ENCODE peak calls at places on chromosomes 12 and 14, in ten cellular contexts. W is activated gamma-delta T cell treated with anti-CD3 and anti-CD28 coated beads, Interleukin-2, amount 50 U/mL, for 16 hours; A is stomach; N is stimulated activated CD4-positive, alpha-beta T cell treated with anti-CD3 and anti-CD28 coated beads, Interleukin-4, amount 100 ng/mL, for 1 hour; E is cardiac fibroblast; K is A549; G is lower leg skin; L is Right ventricle myocardium inferior; F is EL; S is neural progenitor cell. V is an unnamed sample.

GRCh38 chr14:78259831-78260230 is 89.7 kb downstream of the NRXN3 start:
- DNase-seq in W (no peak), A (no peak), N (no peak), E (no peak), K (no peak), G (no peak), L (no peak), F (peak), S (no peak), V (no peak)

GRCh38 chr12:111268738-111269572 is 99.9 kb downstream of the PHETA1 start:
- DNase-seq in W (peak), A (no peak), N (peak), E (no peak), K (no peak), G (no peak), L (no peak), F (no peak), S (no peak), V (no peak)

GRCh38 chr14:28676481-28676880 is 90.1 kb upstream of the FOXG1 start:
- DNase-seq in W (no peak), A (no peak), N (no peak), E (no peak), K (peak), G (no peak), L (no peak), F (peak), S (no peak), V (no peak)

GRCh38 chr14:61218765-61219164 is 62.4 kb downstream of the TMEM30B start:
- DNase-seq in W (no peak), A (no peak), N (no peak), E (no peak), K (no peak), G (peak), L (no peak), F (no peak), S (no peak), V (no peak)

GRCh38 chr12:91367234-91367849 is 184.7 kb upstream of the DCN start:
- DNase-seq in W (no peak), A (no peak), N (no peak), E (peak), K (peak), G (no peak), L (no peak), F (peak), S (no peak), V (no peak)

GRCh38 chr14:84401631-84402030 is 1128.3 kb upstream of the FLRT2 start:
- DNase-seq in W (no peak), A (no peak), N (no peak), E (peak), K (no peak), G (no peak), L (no peak), F (no peak), S (no peak), V (no peak)

GRCh38 chr12:55818140-55818728 is 393 bp downstream of the ORMDL2 start:
- DNase-seq in W (no peak), A (no peak), N (no peak), E (no peak), K (no peak), G (no peak), L (no peak), F (peak), S (no peak), V (no peak)

GRCh38 chr14:99649219-99649618 is 4.3 kb downstream of the HHIPL1 start:
- DNase-seq in W (no peak), A (no peak), N (no peak), E (peak), K (no peak), G (no peak), L (peak), F (peak), S (no peak), V (no peak)

GRCh38 chr12:43345023-43345422 is 207.0 kb downstream of the ADAMTS20 start:
- DNase-seq in W (no peak), A (no peak), N (no peak), E (no peak), K (no peak), G (no peak), L (no peak), F (no peak), S (no peak), V (no peak)

GRCh38 chr14:97218713-97219355 is 421.7 kb downstream of the VRK1 start:
- DNase-seq in W (peak), A (no peak), N (peak), E (no peak), K (peak), G (no peak), L (no peak), F (no peak), S (peak), V (no peak)

GRCh38 chr14:59918824-59919581 is 941 bp upstream of the LRRC9 start:
- DNase-seq in W (no peak), A (no peak), N (no peak), E (peak), K (peak), G (no peak), L (no peak), F (peak), S (peak), V (no peak)

GRCh38 chr12:71662861-71663560 is 637 bp downstream of the ZFC3H1 start:
- DNase-seq in W (peak), A (peak), N (peak), E (peak), K (peak), G (peak), L (peak), F (peak), S (peak), V (no peak)

GRCh38 chr14:96627386-96627785 is 125.2 kb downstream of the PAPOLA start:
- DNase-seq in W (no peak), A (no peak), N (no peak), E (no peak), K (no peak), G (no peak), L (no peak), F (no peak), S (no peak), V (no peak)

GRCh38 chr12:14665354-14666348 is 30.7 kb downstream of the GUCY2C start:
- DNase-seq in W (no peak), A (no peak), N (no peak), E (no peak), K (peak), G (no peak), L (no peak), F (peak), S (peak), V (no peak)

GRCh38 chr14:29805415-29806123 is 122.1 kb downstream of the PRKD1 start:
- DNase-seq in W (no peak), A (peak), N (no peak), E (peak), K (peak), G (no peak), L (peak), F (peak), S (no peak), V (peak)

GRCh38 chr12:50053583-50053982 is 3.8 kb upstream of the ASIC1 start:
- DNase-seq in W (no peak), A (no peak), N (no peak), E (no peak), K (no peak), G (no peak), L (no peak), F (no peak), S (no peak), V (no peak)

GRCh38 chr14:24817638-24818053 is 183.7 kb upstream of the GZMB start:
- DNase-seq in W (no peak), A (no peak), N (no peak), E (peak), K (peak), G (no peak), L (no peak), F (no peak), S (peak), V (no peak)

GRCh38 chr14:61282746-61283145 is 1.6 kb upstream of the TMEM30B start:
- DNase-seq in W (no peak), A (no peak), N (no peak), E (no peak), K (no peak), G (peak), L (no peak), F (no peak), S (no peak), V (no peak)

GRCh38 chr12:6769003-6769389 is 2.8 kb downstream of the PTMS start:
- DNase-seq in W (no peak), A (no peak), N (no peak), E (peak), K (peak), G (no peak), L (no peak), F (peak), S (peak), V (no peak)

GRCh38 chr14:80781968-80782367 is 159.6 kb downstream of the CEP128 start:
- DNase-seq in W (no peak), A (no peak), N (no peak), E (peak), K (no peak), G (no peak), L (no peak), F (peak), S (no peak), V (no peak)

GRCh38 chr12:129558036-129558435 is 345.8 kb downstream of the TMEM132D start:
- DNase-seq in W (no peak), A (no peak), N (no peak), E (no peak), K (no peak), G (no peak), L (no peak), F (no peak), S (no peak), V (no peak)

GRCh38 chr14:22513066-22513812 is 75.8 kb downstream of the DAD1 start:
- DNase-seq in W (no peak), A (no peak), N (no peak), E (no peak), K (no peak), G (no peak), L (no peak), F (no peak), S (no peak), V (no peak)

GRCh38 chr12:24760606-24761378 is 188.1 kb downstream of the BCAT1 start:
- DNase-seq in W (no peak), A (no peak), N (no peak), E (no peak), K (no peak), G (no peak), L (no peak), F (no peak), S (no peak), V (no peak)

GRCh38 chr14:79915411-79915810 is 295.9 kb downstream of the DIO2 start:
- DNase-seq in W (no peak), A (no peak), N (no peak), E (no peak), K (no peak), G (no peak), L (no peak), F (no peak), S (no peak), V (no peak)

GRCh38 chr12:6608592-6609311 is 1.6 kb upstream of the CHD4 start:
- DNase-seq in W (no peak), A (no peak), N (no peak), E (peak), K (peak), G (peak), L (no peak), F (no peak), S (no peak), V (no peak)

GRCh38 chr12:91529829-91530228 is 347.2 kb upstream of the DCN start:
- DNase-seq in W (no peak), A (no peak), N (no peak), E (peak), K (peak), G (no peak), L (no peak), F (peak), S (no peak), V (no peak)

GRCh38 chr12:48696626-48697025 is 14.6 kb upstream of the KANSL2 start:
- DNase-seq in W (no peak), A (no peak), N (no peak), E (no peak), K (no peak), G (no peak), L (no peak), F (no peak), S (no peak), V (no peak)

GRCh38 chr14:104341532-104342434 is 203.4 kb downstream of the KIF26A start:
- DNase-seq in W (no peak), A (peak), N (no peak), E (peak), K (peak), G (peak), L (no peak), F (no peak), S (peak), V (peak)

GRCh38 chr14:77804592-77804991 is 4.7 kb downstream of the ADCK1 start:
- DNase-seq in W (no peak), A (no peak), N (peak), E (peak), K (peak), G (no peak), L (no peak), F (peak), S (peak), V (no peak)

GRCh38 chr12:113339540-113339939 is 4.6 kb upstream of the SLC8B1 start:
- DNase-seq in W (no peak), A (no peak), N (no peak), E (no peak), K (no peak), G (no peak), L (no peak), F (no peak), S (no peak), V (no peak)

GRCh38 chr12:132506730-132507538 is 17.0 kb downstream of the FBRSL1 start:
- DNase-seq in W (peak), A (peak), N (peak), E (peak), K (no peak), G (peak), L (peak), F (peak), S (no peak), V (no peak)

GRCh38 chr12:105741786-105742566 is 396.8 kb downstream of the NUAK1 start:
- DNase-seq in W (no peak), A (no peak), N (no peak), E (peak), K (no peak), G (no peak), L (no peak), F (peak), S (no peak), V (peak)